ENCODE peak calls at places on chromosome 12, in four cellular contexts. One of them, this sample, is unnamed.

GRCh38 chr12:124720687-124721500 is 142.8 kb downstream of the SCARB1 start:
- DNase-seq in K562: no peak
- DNase-seq in GM12878: no peak
- DNase-seq in HL-60: no peak
- DNase-seq in this sample: no peak

GRCh38 chr12:66065146-66065545 is 65.4 kb downstream of the LLPH start:
- DNase-seq in K562: no peak
- DNase-seq in GM12878: no peak
- DNase-seq in HL-60: no peak
- DNase-seq in this sample: no peak

GRCh38 chr12:105555556-105555973 is 225.1 kb downstream of the C12orf75 start:
- DNase-seq in K562: no peak
- DNase-seq in GM12878: no peak
- DNase-seq in HL-60: no peak
- DNase-seq in this sample: no peak

GRCh38 chr12:52655720-52656124 is 3.7 kb upstream of the KRT2 start:
- DNase-seq in K562: no peak
- DNase-seq in GM12878: no peak
- DNase-seq in HL-60: no peak
- DNase-seq in this sample: no peak

GRCh38 chr12:123085730-123086487 is 65.0 kb downstream of the PITPNM2 start:
- DNase-seq in K562: no peak
- DNase-seq in GM12878: no peak
- DNase-seq in HL-60: no peak
- DNase-seq in this sample: no peak

GRCh38 chr12:91053951-91054715 is 3.7 kb downstream of the KERA start:
- DNase-seq in K562: no peak
- DNase-seq in GM12878: no peak
- DNase-seq in HL-60: no peak
- DNase-seq in this sample: no peak

GRCh38 chr12:104482748-104483147 is 26.0 kb downstream of the CHST11 start:
- DNase-seq in K562: no peak
- DNase-seq in GM12878: no peak
- DNase-seq in HL-60: no peak
- DNase-seq in this sample: no peak

GRCh38 chr12:72330291-72330690 is 58.1 kb downstream of the TRHDE start:
- DNase-seq in K562: no peak
- DNase-seq in GM12878: no peak
- DNase-seq in HL-60: no peak
- DNase-seq in this sample: no peak

GRCh38 chr12:54981796-54982195 is 2.8 kb downstream of the TESPA1 start:
- DNase-seq in K562: no peak
- DNase-seq in GM12878: no peak
- DNase-seq in HL-60: no peak
- DNase-seq in this sample: no peak

GRCh38 chr12:991350-992278 is 591 bp downstream of the ERC1 start:
- DNase-seq in K562: no peak
- DNase-seq in GM12878: no peak
- DNase-seq in HL-60: peak
- DNase-seq in this sample: no peak

GRCh38 chr12:110917961-110918360 is 2.4 kb downstream of the MYL2 start:
- DNase-seq in K562: no peak
- DNase-seq in GM12878: no peak
- DNase-seq in HL-60: no peak
- DNase-seq in this sample: no peak

GRCh38 chr12:459050-459429 is 699 bp upstream of the B4GALNT3 start:
- DNase-seq in K562: no peak
- DNase-seq in GM12878: no peak
- DNase-seq in HL-60: no peak
- DNase-seq in this sample: no peak

GRCh38 chr12:123057505-123058265 is 77.2 kb downstream of the ARL6IP4 start:
- DNase-seq in K562: no peak
- DNase-seq in GM12878: no peak
- DNase-seq in HL-60: no peak
- DNase-seq in this sample: no peak

GRCh38 chr12:68317047-68317667 is 15.0 kb downstream of the MDM1 start:
- DNase-seq in K562: peak
- DNase-seq in GM12878: no peak
- DNase-seq in HL-60: no peak
- DNase-seq in this sample: no peak

GRCh38 chr12:6095269-6095668 is 29.2 kb downstream of the VWF start:
- DNase-seq in K562: no peak
- DNase-seq in GM12878: no peak
- DNase-seq in HL-60: no peak
- DNase-seq in this sample: no peak

GRCh38 chr12:67701121-67701520 is 52.6 kb downstream of the DYRK2 start:
- DNase-seq in K562: no peak
- DNase-seq in GM12878: no peak
- DNase-seq in HL-60: no peak
- DNase-seq in this sample: no peak

GRCh38 chr12:21324551-21324950 is 10.2 kb downstream of the SLCO1A2 start:
- DNase-seq in K562: no peak
- DNase-seq in GM12878: no peak
- DNase-seq in HL-60: no peak
- DNase-seq in this sample: no peak

DNA sequence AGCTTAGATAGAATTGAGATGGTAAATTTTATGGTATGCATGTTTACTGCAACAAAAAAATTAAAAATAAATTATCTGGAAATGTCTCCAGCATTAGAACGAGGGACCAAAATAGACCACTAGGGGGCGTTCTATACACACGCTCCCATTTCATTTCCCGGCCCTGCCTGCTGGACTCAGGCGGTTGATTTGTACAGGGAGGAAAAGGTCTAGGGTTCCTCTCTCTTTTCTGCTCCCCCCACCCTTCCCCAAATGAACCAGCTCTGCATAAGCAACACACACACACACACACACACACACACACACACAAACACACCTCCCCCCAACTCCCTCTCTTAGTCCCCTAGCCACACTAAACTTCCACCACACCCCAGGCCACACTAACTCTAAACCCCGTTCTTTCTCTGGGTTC is 7.8 kb upstream of the DTX1 start:
- DNase-seq in K562: peak
- DNase-seq in GM12878: no peak
- DNase-seq in HL-60: peak
- DNase-seq in this sample: no peak
- TF ChIP-seq POLR2AphosphoS5 in K562: no peak
- TF ChIP-seq POLR2AphosphoS5 in GM12878: no peak
- TF ChIP-seq POLR2AphosphoS5 in HL-60: no peak
- TF ChIP-seq POLR2AphosphoS5 in this sample: no peak

DNA sequence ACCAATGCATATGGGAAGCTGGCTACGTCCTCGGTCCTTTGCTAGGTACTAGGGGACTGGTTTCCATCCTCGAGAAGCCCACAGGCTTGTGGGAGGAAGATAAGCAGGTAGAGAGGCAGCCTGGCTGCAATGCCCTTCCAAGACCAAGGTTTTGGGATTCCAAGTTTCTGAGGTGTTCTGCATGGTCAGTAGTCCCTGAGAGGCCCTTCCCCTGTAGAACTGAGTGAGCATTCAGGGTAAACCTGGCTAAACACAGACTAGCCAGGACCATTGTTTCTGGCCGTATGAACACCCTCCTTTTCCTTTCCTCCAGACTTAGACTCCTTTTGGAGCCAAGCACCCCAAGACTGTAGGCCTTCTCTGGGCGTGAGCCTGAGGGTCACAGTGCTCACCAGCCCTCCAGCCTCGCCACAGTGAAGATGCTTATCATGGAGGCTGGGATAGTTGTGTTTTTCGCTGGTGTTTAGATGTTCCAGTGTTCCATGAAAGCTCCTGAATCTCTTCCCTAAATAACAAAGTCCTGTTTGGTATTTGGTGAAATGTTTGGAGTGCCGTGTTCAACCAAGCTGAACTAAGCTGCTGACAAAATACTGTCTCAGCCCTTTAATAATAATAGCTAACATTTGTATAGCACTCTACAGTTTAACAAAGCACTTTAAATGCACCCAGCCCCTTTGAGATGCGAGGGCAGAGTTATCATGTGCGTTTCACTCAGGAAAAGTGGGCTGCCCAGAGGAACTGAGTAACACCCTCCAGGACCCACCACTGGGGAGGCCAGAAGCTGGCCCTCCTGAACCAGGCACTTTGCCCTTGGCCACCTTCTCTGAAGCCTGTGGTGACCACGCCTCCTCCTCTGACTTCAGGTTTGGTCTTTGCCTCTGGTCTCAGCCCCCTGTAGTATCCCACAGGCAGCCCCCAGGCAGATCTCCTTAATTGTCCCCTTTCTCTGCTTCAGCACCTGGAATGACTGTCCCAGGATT is 284.5 kb downstream of the CACNA1C start:
- DNase-seq in K562: no peak
- DNase-seq in GM12878: no peak
- DNase-seq in HL-60: no peak
- DNase-seq in this sample: no peak
- TF ChIP-seq SPI1 in K562: no peak
- TF ChIP-seq SPI1 in GM12878: no peak
- TF ChIP-seq SPI1 in HL-60: no peak
- TF ChIP-seq SPI1 in this sample: no peak

DNA sequence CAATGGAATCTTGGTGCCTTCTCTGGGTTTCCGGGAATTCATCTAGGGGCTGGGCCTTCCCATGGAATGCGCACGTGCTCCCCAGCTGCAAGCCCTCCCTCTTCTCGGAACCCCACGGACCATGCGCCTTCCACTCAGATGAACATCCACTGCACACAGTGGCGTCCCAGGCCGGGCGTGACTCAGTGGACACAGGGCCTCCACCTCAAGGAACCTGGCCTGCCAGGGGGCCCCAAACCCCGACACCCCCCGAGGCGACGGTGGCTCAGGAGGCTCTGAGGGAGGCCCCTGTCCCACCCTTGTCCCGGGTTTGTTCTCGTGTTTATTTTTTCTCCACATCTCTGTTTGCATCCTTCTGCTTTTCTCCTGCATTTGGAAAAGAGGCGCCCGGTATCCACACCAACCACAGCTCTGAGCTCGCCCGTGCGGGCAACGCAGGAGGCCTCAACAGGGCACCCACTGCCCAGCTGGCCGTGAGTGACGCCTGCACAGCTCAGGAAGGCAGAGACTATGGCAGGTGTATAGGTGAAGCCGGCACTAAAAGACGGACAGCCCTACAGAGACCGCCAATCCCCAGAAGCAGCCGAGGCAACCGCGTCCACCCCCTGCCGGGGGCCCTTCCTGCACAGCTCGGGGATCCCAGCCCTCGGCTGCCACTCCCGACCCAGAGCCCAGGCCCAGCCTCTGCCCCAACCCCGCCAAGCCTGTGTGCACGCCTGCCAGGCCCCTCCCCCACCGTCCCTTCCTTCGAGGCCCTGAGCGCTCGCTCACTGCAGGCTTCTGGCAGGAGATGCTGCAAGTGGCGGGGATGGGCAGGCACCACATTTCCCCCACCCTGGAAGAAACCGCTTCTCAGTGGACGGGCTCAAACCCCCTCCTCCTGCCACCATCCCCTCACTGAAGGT is 23.8 kb upstream of the GALNT9 start:
- DNase-seq in K562: no peak
- DNase-seq in GM12878: no peak
- DNase-seq in HL-60: no peak
- DNase-seq in this sample: no peak
- TF ChIP-seq POLR2AphosphoS5 in K562: no peak
- TF ChIP-seq POLR2AphosphoS5 in GM12878: no peak
- TF ChIP-seq POLR2AphosphoS5 in HL-60: no peak
- TF ChIP-seq POLR2AphosphoS5 in this sample: no peak

DNA sequence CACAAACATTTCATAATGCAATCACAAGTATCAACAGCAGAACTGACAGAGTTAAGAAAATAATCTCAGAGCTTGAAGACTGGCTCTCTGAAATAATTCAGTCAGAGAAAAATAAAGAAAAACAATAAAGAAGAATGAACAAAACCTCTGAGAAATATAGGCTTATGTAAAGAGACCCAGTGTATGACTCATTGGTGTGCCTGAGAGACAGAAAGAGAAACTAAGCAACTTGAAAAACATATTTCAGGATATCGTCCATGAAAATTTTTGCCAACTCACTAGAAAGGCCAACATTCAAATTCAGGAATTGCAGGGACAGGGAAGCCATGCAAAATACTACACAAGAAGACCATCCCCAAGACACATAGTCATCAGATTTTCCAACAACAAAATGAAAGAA is 56.2 kb downstream of the APOBEC1 start:
- DNase-seq in K562: no peak
- DNase-seq in GM12878: no peak
- DNase-seq in HL-60: no peak
- DNase-seq in this sample: no peak
- TF ChIP-seq SPI1 in K562: no peak
- TF ChIP-seq SPI1 in GM12878: no peak
- TF ChIP-seq SPI1 in HL-60: no peak
- TF ChIP-seq SPI1 in this sample: no peak